ENCODE peak calls at places on chromosomes 3 and 15, in ten cellular contexts. R, G, M, A, Z, X, O, H, Q and N are unnamed samples.
A peak's percentile ranks its signal among the peaks of the same experiment; 100 is the strongest.

GRCh38 chr15:78564743-78565096 is 600 bp upstream of the CHRNA5 start:
- DNase-seq in R (no peak), G (no peak), M (no peak), A (no peak), Z (no peak), X (no peak), O (no peak), H (no peak), Q (no peak), N (no peak)

GRCh38 chr15:47961401-47962090 is 159.2 kb upstream of the SLC24A5 start:
- DNase-seq in R (no peak), G (no peak), M (no peak), A (no peak), Z (no peak), X (no peak), O (no peak), H (no peak), Q (no peak), N (no peak)

GRCh38 chr3:20258371-20258770 is 72.4 kb upstream of the SGO1 start:
- DNase-seq in R (no peak), G (no peak), M (no peak), A (no peak), Z (no peak), X (no peak), O (no peak), H (no peak), Q (no peak), N (no peak)

GRCh38 chr15:88621789-88622604 is 857 bp downstream of the AEN start:
- DNase-seq in R (peak; percentile 66), G (peak; percentile 59), M (no peak), A (no peak), Z (no peak), X (no peak), O (no peak), H (no peak), Q (no peak), N (no peak)

GRCh38 chr15:49088996-49089395 is 42.8 kb upstream of the SECISBP2L start:
- DNase-seq in R (no peak), G (no peak), M (no peak), A (no peak), Z (no peak), X (no peak), O (no peak), H (no peak), Q (no peak), N (no peak)

GRCh38 chr3:55330756-55331155 is 156.3 kb downstream of the WNT5A start:
- DNase-seq in R (no peak), G (no peak), M (no peak), A (no peak), Z (no peak), X (no peak), O (no peak), H (no peak), Q (no peak), N (no peak)

GRCh38 chr15:80615783-80616391 is 79.2 kb upstream of the ABHD17C start:
- DNase-seq in R (no peak), G (peak; percentile 53), M (peak; percentile 69), A (peak; percentile 68), Z (peak; percentile 55), X (peak; percentile 44), O (peak; percentile 48), H (peak; percentile 62), Q (no peak), N (no peak)

GRCh38 chr3:99951701-99952100 is 134.0 kb downstream of the CMSS1 start:
- DNase-seq in R (no peak), G (no peak), M (no peak), A (no peak), Z (no peak), X (no peak), O (no peak), H (no peak), Q (no peak), N (no peak)

GRCh38 chr3:107429330-107430181 is 52.3 kb downstream of the CCDC54 start:
- DNase-seq in R (peak; percentile 74), G (peak; percentile 72), M (peak; percentile 48), A (peak; percentile 74), Z (peak; percentile 85), X (peak; percentile 77), O (peak; percentile 59), H (peak; percentile 65), Q (peak; percentile 69), N (peak; percentile 88)

GRCh38 chr3:12590096-12590495 is 33.2 kb downstream of the MKRN2 start:
- DNase-seq in R (no peak), G (no peak), M (no peak), A (no peak), Z (no peak), X (no peak), O (no peak), H (no peak), Q (no peak), N (no peak)

GRCh38 chr3:94004301-94004910 is 24.0 kb downstream of the STX19 start:
- DNase-seq in R (no peak), G (peak; percentile 59), M (no peak), A (no peak), Z (no peak), X (no peak), O (no peak), H (peak; percentile 14), Q (no peak), N (no peak)

GRCh38 chr3:21718161-21718765 is 32.7 kb downstream of the ZNF385D start:
- DNase-seq in R (no peak), G (peak; percentile 97), M (no peak), A (no peak), Z (no peak), X (no peak), O (no peak), H (no peak), Q (no peak), N (no peak)

GRCh38 chr3:20052851-20053250 is 12.6 kb downstream of the KAT2B start:
- DNase-seq in R (no peak), G (no peak), M (no peak), A (no peak), Z (no peak), X (no peak), O (no peak), H (no peak), Q (no peak), N (no peak)

GRCh38 chr15:81016253-81017068 is 15.7 kb downstream of the TLNRD1 start:
- DNase-seq in R (no peak), G (no peak), M (no peak), A (no peak), Z (no peak), X (no peak), O (no peak), H (no peak), Q (peak; percentile 58), N (no peak)

DNA sequence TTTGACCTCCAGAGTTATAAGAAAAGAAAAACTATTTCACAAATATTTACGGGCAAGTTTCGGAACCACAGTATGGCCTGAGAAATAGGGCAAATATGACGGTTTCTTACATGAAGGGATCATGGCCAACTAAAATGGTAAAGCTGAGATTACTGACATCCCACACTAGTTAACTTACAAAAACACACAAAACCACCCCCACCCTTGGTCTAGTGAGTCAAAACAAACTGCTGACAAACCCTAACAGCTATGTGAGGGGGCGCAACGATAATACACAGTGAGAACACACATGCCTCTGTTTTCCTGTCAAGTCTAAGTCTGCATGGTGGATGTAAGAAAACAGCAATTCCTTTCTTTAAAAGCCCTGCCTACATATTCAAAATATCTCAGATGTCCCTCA is 32.3 kb downstream of the CBLB start:
- DNase-seq in R (no peak), G (peak; percentile 88), M (no peak), A (no peak), Z (no peak), X (peak; percentile 12), O (no peak), H (no peak), Q (no peak), N (no peak)
- H3K27me3 ChIP-seq in R (no peaks in the 10 kb centered on the region), G (no peaks in the 10 kb centered on the region), M (no peaks in the 10 kb centered on the region), A (no peaks in the 10 kb centered on the region), Z (no peaks in the 10 kb centered on the region), X (no peaks in the 10 kb centered on the region), O (no peaks in the 10 kb centered on the region), H (no peaks in the 10 kb centered on the region), Q (no peaks in the 10 kb centered on the region), N (no peaks in the 10 kb centered on the region)

GRCh38 chr3:123422457-123422856 is 26.4 kb downstream of the ADCY5 start:
- DNase-seq in R (no peak), G (no peak), M (no peak), A (no peak), Z (no peak), X (no peak), O (no peak), H (no peak), Q (no peak), N (no peak)
- H3K27me3 ChIP-seq in R (no peaks in the 10 kb centered on the region), G (peaks cover 10% of the 10 kb centered on the region), M (no peaks in the 10 kb centered on the region), A (no peaks in the 10 kb centered on the region), Z (no peaks in the 10 kb centered on the region), X (no peaks in the 10 kb centered on the region), O (no peaks in the 10 kb centered on the region), H (no peaks in the 10 kb centered on the region), Q (no peaks in the 10 kb centered on the region), N (no peaks in the 10 kb centered on the region)

DNA sequence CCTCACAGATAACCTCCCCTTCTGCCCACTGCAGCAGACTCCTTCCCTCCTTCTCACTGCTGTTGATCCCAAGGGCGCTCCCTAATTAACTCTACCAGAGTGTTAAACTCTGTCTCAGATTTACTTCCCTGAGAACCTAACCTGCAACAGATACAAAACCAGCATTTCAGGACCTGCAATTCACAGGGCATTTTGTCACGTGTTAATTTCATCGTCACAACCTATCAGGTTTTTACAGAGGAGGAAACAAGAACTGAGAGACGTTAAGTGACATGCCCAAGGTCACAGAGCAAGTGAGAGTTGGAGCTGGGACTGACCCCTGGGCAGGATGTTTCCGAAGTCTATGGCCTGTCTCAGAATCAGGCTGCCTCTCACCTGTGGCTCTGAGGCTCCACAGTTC is 223.9 kb downstream of the UACA start:
- DNase-seq in R (peak; percentile 25), G (no peak), M (no peak), A (no peak), Z (no peak), X (no peak), O (no peak), H (no peak), Q (no peak), N (no peak)
- H3K27me3 ChIP-seq in R (no peaks in the 10 kb centered on the region), G (peaks cover 35% of the 10 kb centered on the region), M (no peaks in the 10 kb centered on the region), A (peaks cover 66% of the 10 kb centered on the region), Z (peaks cover 5% of the 10 kb centered on the region), X (peaks cover 43% of the 10 kb centered on the region), O (no peaks in the 10 kb centered on the region), H (no peaks in the 10 kb centered on the region), Q (peaks cover 6% of the 10 kb centered on the region), N (no peaks in the 10 kb centered on the region)

DNA sequence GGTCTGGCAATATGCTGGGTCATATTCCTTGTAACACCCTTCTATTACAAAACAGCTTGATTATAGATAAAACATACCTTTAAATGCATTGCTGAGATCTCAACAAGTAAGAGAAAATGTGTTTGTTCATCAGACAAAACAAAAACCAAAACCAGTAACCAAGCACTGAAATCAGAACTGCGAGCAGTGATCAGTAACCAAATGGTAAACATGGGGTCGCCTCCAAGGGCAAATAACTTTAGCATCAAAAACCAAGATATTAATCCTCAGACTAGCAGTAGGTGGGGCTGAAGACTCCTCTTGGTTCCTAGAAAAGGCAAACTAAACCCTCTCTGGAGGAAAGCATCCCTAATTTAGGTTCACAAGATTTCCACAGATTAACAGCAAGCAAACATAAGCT is 6.6 kb upstream of the HESX1 start:
- DNase-seq in R (no peak), G (no peak), M (no peak), A (no peak), Z (no peak), X (no peak), O (no peak), H (no peak), Q (no peak), N (no peak)
- H3K27me3 ChIP-seq in R (no peaks in the 10 kb centered on the region), G (no peaks in the 10 kb centered on the region), M (no peaks in the 10 kb centered on the region), A (no peaks in the 10 kb centered on the region), Z (no peaks in the 10 kb centered on the region), X (no peaks in the 10 kb centered on the region), O (no peaks in the 10 kb centered on the region), H (no peaks in the 10 kb centered on the region), Q (no peaks in the 10 kb centered on the region), N (no peaks in the 10 kb centered on the region)

GRCh38 chr3:14562441-14562840 is 22.3 kb upstream of the GRIP2 start:
- DNase-seq in R (no peak), G (no peak), M (no peak), A (no peak), Z (no peak), X (no peak), O (no peak), H (no peak), Q (no peak), N (no peak)
- H3K27me3 ChIP-seq in R (no peaks in the 10 kb centered on the region), G (peaks cover 20% of the 10 kb centered on the region), M (peaks cover 3% of the 10 kb centered on the region), A (peaks cover 62% of the 10 kb centered on the region), Z (no peaks in the 10 kb centered on the region), X (peaks cover 53% of the 10 kb centered on the region), O (no peaks in the 10 kb centered on the region), H (no peaks in the 10 kb centered on the region), Q (peaks cover 42% of the 10 kb centered on the region), N (no peaks in the 10 kb centered on the region)